ENCODE peak calls at places on chromosome 12, in nine cellular contexts. X, R, J, H, Q, T, A, C and N are unnamed samples. For H3K4me1, the result is how much of the 10 kb centered on the place peaks cover.

GRCh38 chr12:29783773-29784666 is at the start of gene TMTC1:
- DNase-seq in H (peak), X (peak), J (peak), R (peak), C (peak), A (peak), T (no peak), Q (peak), N (peak)

GRCh38 chr12:1206118-1206734 is 215.2 kb downstream of the ERC1 start:
- DNase-seq in R (no peak), T (no peak), J (no peak), C (no peak), H (no peak), Q (no peak), A (no peak), X (no peak), N (no peak)

GRCh38 chr12:6950944-6951540 is at the start of gene PTPN6:
- DNase-seq in A (peak), J (no peak), X (no peak), H (no peak), T (no peak), C (no peak), R (peak), Q (peak), N (peak)

GRCh38 chr12:107635139-107635538 is 50.5 kb upstream of the PWP1 start:
- DNase-seq in T (no peak), C (peak), J (no peak), H (no peak), Q (no peak), A (no peak), X (peak), R (no peak), N (no peak)

GRCh38 chr12:120261951-120262851 is 3.3 kb downstream of the PXN start:
- DNase-seq in T (peak), H (no peak), J (peak), Q (no peak), A (no peak), X (no peak), R (no peak), C (no peak), N (no peak)

GRCh38 chr12:3747543-3747942 is 5.4 kb downstream of the CRACR2A start:
- DNase-seq in J (no peak), H (no peak), Q (no peak), C (no peak), T (no peak), R (no peak), X (no peak), A (no peak), N (no peak)

GRCh38 chr12:67451206-67451605 is 182.0 kb downstream of the CAND1 start:
- DNase-seq in C (no peak), X (no peak), H (no peak), A (no peak), R (no peak), Q (no peak), J (no peak), T (no peak), N (no peak)

GRCh38 chr12:4392223-4392742 is 12.8 kb upstream of the FGF23 start:
- DNase-seq in J (no peak), C (peak), X (no peak), R (no peak), T (peak), A (no peak), Q (no peak), H (no peak), N (no peak)

GRCh38 chr12:108837239-108837638 is 20.1 kb downstream of the SSH1 start:
- DNase-seq in R (no peak), T (no peak), H (no peak), J (no peak), C (no peak), A (no peak), X (no peak), Q (no peak), N (no peak)

GRCh38 chr12:16424531-16424930 is 77.1 kb downstream of the MGST1 start:
- DNase-seq in H (no peak), J (no peak), R (no peak), A (no peak), C (no peak), Q (no peak), X (no peak), T (no peak), N (no peak)

DNA sequence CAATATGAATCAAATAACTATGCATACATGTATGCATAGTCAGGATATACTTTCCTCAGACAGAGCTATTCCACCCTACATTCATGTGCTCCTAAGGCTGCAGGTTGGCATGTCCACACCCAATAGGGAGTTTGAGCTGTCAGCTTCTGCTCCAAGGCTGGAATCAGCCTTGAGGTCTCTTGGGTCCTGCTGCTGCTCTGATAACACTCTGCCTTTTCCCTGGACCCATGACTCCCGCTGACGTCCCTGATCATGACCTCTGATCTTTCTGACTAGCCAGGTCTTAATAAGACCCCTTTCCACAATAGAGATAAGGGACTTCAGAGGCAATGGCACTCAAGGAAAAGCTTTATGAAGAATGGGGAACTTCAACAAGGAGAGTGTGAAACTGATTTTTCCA is 5.7 kb downstream of the PITPNM2 start:
- DNase-seq in T (no peak), X (no peak), C (peak), Q (peak), A (no peak), J (no peak), R (peak), H (no peak), N (no peak)
- H3K4me1 ChIP-seq in T (under half), X (under half), C (under half), Q (under half), A (half or more), J (half or more), R (half or more), H (under half), N (under half)

GRCh38 chr12:106135781-106136180 is 3.0 kb downstream of the NUAK1 start:
- DNase-seq in C (no peak), J (no peak), R (no peak), X (peak), T (no peak), H (no peak), A (no peak), Q (no peak), N (no peak)
- H3K4me3 ChIP-seq in C (no peak), J (peak), R (peak), X (peak), T (no peak), H (peak), A (peak), Q (no peak), N (peak)

DNA sequence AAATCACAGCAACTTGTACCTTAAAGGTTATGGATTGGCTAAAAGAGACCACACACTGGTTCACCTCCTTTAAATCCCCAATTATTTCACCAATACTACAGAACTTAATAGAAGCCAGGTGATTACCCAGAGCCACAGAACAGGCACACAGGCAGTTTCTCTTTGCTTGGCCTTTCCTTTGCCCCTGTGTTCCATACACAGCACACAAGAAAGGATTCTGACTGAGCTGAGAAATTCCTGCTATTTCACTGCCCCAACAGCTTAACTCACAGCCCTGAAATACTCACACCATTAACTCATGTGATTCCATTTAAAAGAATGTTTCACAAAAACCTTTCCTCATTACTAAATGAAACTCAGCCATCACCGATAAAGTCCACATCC is 133.6 kb downstream of the MED13L start:
- DNase-seq in T (no peak), C (peak), R (no peak), J (no peak), A (no peak), X (peak), H (no peak), Q (no peak), N (no peak)
- H3K4me1 ChIP-seq in T (under half), C (half or more), R (half or more), J (half or more), A (half or more), X (under half), H (under half), Q (under half), N (under half)

GRCh38 chr12:111773801-111774551 is 7.2 kb downstream of the ALDH2 start:
- DNase-seq in X (peak), C (no peak), H (peak), A (peak), R (peak), J (no peak), T (no peak), Q (no peak), N (peak)
- H3K4me3 ChIP-seq in X (peak), C (no peak), H (no peak), A (peak), R (peak), J (peak), T (no peak), Q (no peak), N (no peak)

GRCh38 chr12:48716493-48717251 is at the start of gene CCNT1:
- DNase-seq in Q (peak), R (peak), A (peak), J (peak), H (peak), C (peak), X (peak), T (peak), N (peak)

GRCh38 chr12:48716168-48716492 is 377 bp downstream of the CCNT1 start:
- DNase-seq in A (no peak), Q (no peak), J (no peak), R (no peak), T (no peak), H (no peak), C (no peak), X (no peak), N (no peak)

GRCh38 chr12:48717252-48717695 is 767 bp upstream of the CCNT1 start:
- DNase-seq in A (no peak), J (no peak), C (peak), H (peak), T (no peak), X (peak), R (no peak), Q (no peak), N (no peak)

DNA sequence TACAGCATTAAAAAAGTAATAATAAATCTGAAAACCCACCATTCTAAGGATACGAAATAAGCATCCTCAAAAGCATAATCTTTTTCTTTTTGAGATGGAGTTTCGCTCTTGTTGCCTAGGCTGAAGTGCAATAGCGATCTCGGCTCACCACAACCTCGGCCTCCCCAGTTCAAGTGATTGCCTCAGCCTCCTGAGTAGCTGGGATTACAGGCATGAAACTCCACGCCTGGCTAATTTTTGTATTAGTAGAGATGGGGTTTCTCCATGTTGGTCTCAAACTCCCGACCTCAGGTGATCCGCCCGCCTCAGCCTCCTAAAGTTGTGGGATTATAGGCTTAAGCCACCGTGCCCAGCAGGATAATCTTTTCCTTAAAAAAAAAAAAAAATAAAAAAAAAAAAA is 4.3 kb downstream of the CCNT1 start:
- DNase-seq in A (no peak), X (no peak), H (no peak), Q (no peak), R (no peak), C (no peak), T (no peak), J (no peak), N (no peak)
- H3K4me1 ChIP-seq in A (half or more), X (under half), H (under half), Q (under half), R (under half), C (under half), T (under half), J (under half), N (under half)

DNA sequence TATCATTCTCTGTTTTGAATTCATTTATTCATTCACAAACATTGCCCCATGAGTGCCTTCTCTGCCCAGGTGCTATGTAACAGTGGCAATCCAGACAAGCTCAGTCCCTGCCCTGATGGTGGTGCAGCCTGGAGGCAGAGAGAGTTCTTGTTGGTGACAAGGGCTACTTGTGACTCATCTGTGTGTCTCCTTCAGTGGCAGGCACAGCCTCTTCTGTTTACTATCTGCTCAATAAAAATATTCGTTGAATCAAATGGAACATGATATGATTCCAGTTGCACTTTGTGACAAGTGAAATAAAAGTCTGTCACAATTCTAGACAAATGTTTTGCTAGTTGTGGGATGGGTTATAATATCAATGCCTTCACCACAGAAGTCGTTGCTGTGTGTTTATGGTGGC is 20.6 kb upstream of the CPM start:
- DNase-seq in T (no peak), R (no peak), Q (no peak), C (no peak), A (no peak), J (no peak), X (no peak), H (no peak), N (no peak)
- H3K4me3 ChIP-seq in T (no peak), R (no peak), Q (no peak), C (no peak), A (no peak), J (no peak), X (no peak), H (no peak), N (no peak)

GRCh38 chr12:93020225-93020997 is 91.3 kb upstream of the EEA1 start:
- DNase-seq in R (no peak), C (no peak), X (no peak), A (no peak), T (peak), H (no peak), Q (peak), J (no peak), N (no peak)
- H3K4me1 ChIP-seq in R (under half), C (under half), X (under half), A (under half), T (under half), H (under half), Q (under half), J (under half), N (under half)

GRCh38 chr12:9667403-9667802 is 2.1 kb upstream of the CLEC2D start:
- DNase-seq in R (no peak), T (no peak), A (no peak), J (no peak), Q (no peak), C (no peak), X (no peak), H (peak), N (no peak)
- H3K4me3 ChIP-seq in R (no peak), T (no peak), A (no peak), J (no peak), Q (no peak), C (no peak), X (no peak), H (peak), N (no peak)

DNA sequence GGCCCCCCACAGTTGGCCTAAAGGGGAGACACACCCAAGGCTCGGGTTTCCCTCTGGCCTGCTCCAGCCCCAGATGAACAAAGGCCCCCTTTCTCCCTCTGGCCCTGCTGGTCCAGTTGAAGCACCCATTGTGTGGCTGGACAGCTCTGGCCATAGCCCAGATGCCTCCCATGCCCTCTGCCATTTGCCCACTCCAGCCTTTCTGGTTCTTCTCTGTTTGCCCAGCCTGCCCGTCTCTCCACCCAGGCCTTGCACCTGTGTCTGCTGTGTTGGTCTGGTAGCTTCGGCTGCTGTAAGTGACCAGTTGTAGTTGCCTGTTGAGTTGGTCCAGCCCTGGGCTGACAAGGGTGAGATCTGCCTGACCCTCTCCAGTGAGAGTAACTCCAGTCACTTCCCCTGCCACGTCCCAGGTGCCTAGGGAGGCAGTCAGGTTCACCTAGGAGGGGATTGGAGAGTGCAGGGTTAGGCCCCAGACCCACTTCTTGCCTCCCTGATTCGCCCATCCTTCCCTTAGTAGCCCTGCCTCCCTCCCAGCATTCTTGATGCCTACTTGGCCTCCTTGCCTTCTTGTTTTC is 3.0 kb downstream of the B4GALNT1 start:
- DNase-seq in C (no peak), T (no peak), Q (no peak), J (no peak), R (peak), X (no peak), A (no peak), H (no peak), N (no peak)
- H3K4me1 ChIP-seq in C (under half), T (under half), Q (under half), J (under half), R (under half), X (under half), A (under half), H (under half), N (under half)